ENCODE peak calls at places on chromosome 5, in five cellular contexts. S, X, E, J and K are unnamed samples.

GRCh38 chr5:88883059-88883565 is at the start of gene MEF2C:
- DNase-seq in S (peak), E (no peak), J (no peak), X (peak), K (no peak)

GRCh38 chr5:148778891-148779290 is 47.5 kb upstream of the ADRB2 start:
- DNase-seq in X (no peak), S (no peak), J (no peak), E (no peak), K (no peak)

GRCh38 chr5:108259306-108259705 is 122.6 kb downstream of the FBXL17 start:
- DNase-seq in S (no peak), J (no peak), X (no peak), E (no peak), K (no peak)

GRCh38 chr5:73067213-73067612 is 53.2 kb upstream of the TMEM171 start:
- DNase-seq in E (no peak), J (no peak), S (no peak), X (no peak), K (no peak)

GRCh38 chr5:73821003-73821402 is 195.0 kb downstream of the ARHGEF28 start:
- DNase-seq in X (no peak), E (no peak), J (no peak), S (no peak), K (no peak)

GRCh38 chr5:7659420-7659819 is 191.5 kb downstream of the CFAP90 start:
- DNase-seq in E (no peak), X (no peak), J (no peak), S (no peak), K (no peak)

GRCh38 chr5:120463991-120464626 is at the start of gene PRR16:
- DNase-seq in J (no peak), E (peak), X (peak), S (peak), K (no peak)

GRCh38 chr5:87581661-87582060 is 168.9 kb upstream of the CCNH start:
- DNase-seq in S (no peak), J (no peak), X (no peak), E (no peak), K (no peak)

GRCh38 chr5:59174248-59174844 is 591.5 kb downstream of the RAB3C start:
- DNase-seq in E (no peak), J (no peak), S (no peak), X (no peak), K (no peak)

GRCh38 chr5:138230981-138231589 is 18.0 kb upstream of the CDC23 start:
- DNase-seq in E (no peak), J (no peak), X (peak), S (no peak), K (no peak)

GRCh38 chr5:77167695-77168111 is 42.8 kb upstream of the PDE8B start:
- DNase-seq in X (no peak), S (no peak), E (no peak), J (no peak), K (no peak)

GRCh38 chr5:144196612-144197011 is 25.9 kb downstream of the KCTD16 start:
- DNase-seq in X (no peak), S (no peak), J (no peak), E (no peak), K (no peak)

GRCh38 chr5:32329395-32329834 is 16.7 kb upstream of the MTMR12 start:
- DNase-seq in S (peak), X (peak), E (no peak), J (peak), K (no peak)

GRCh38 chr5:107887181-107887580 is 216.4 kb upstream of the EFNA5 start:
- DNase-seq in X (no peak), S (no peak), E (no peak), J (no peak), K (no peak)

GRCh38 chr5:56147106-56147505 is 86.0 kb downstream of the ANKRD55 start:
- DNase-seq in X (no peak), J (no peak), S (no peak), E (no peak), K (no peak)